ENCODE peak calls at places on chromosomes 13 and 19, in ten cellular contexts. V is gastrocnemius medialis, N is cardiac muscle cell, X is omental fat pad, M is endothelial cell, I is chondrocyte, A is fibroblast of villous mesenchyme, E is uterus, P is lower leg skin, C is stomach. T is an unnamed sample.

GRCh38 chr19:1105217-1105872 is 1.6 kb downstream of the GPX4 start:
- DNase-seq in V (no peak), N (no peak), X (no peak), M (no peak), I (no peak), A (no peak), E (no peak), P (no peak), C (no peak), T (no peak)

GRCh38 chr19:43667524-43668405 is 2.2 kb downstream of the PLAUR start:
- DNase-seq in V (no peak), N (no peak), X (peak; percentile 96), M (peak; percentile 11), I (no peak), A (no peak), E (peak; percentile 34), P (peak; percentile 91), C (no peak), T (peak; percentile 19)

GRCh38 chr13:106714271-106714670 is 146.3 kb upstream of the ARGLU1 start:
- DNase-seq in V (no peak), N (no peak), X (no peak), M (no peak), I (no peak), A (no peak), E (no peak), P (no peak), C (no peak), T (no peak)

GRCh38 chr13:27004389-27004788 is 167.2 kb downstream of the USP12 start:
- DNase-seq in V (no peak), N (no peak), X (no peak), M (no peak), I (no peak), A (no peak), E (no peak), P (peak; percentile 60), C (no peak), T (no peak)

GRCh38 chr13:23348270-23349126 is 85.0 kb downstream of the SACS start:
- DNase-seq in V (no peak), N (peak; percentile 13), X (no peak), M (no peak), I (no peak), A (no peak), E (no peak), P (no peak), C (no peak), T (no peak)

GRCh38 chr19:44003461-44004134 is 841 bp downstream of the ZNF230 start:
- DNase-seq in V (no peak), N (peak; percentile 10), X (no peak), M (no peak), I (no peak), A (peak; percentile 58), E (no peak), P (peak; percentile 82), C (no peak), T (no peak)

GRCh38 chr19:46551175-46551574 is 50.0 kb upstream of the CALM3 start:
- DNase-seq in V (no peak), N (no peak), X (no peak), M (no peak), I (no peak), A (no peak), E (no peak), P (no peak), C (no peak), T (no peak)

GRCh38 chr19:6229951-6230712 is 49.6 kb downstream of the MLLT1 start:
- DNase-seq in V (no peak), N (no peak), X (no peak), M (no peak), I (peak; percentile 77), A (no peak), E (no peak), P (no peak), C (no peak), T (peak; percentile 11)

GRCh38 chr13:30998548-30999140 is 66.2 kb downstream of the TEX26 start:
- DNase-seq in V (no peak), N (peak; percentile 50), X (no peak), M (no peak), I (no peak), A (peak; percentile 34), E (no peak), P (no peak), C (no peak), T (no peak)

DNA sequence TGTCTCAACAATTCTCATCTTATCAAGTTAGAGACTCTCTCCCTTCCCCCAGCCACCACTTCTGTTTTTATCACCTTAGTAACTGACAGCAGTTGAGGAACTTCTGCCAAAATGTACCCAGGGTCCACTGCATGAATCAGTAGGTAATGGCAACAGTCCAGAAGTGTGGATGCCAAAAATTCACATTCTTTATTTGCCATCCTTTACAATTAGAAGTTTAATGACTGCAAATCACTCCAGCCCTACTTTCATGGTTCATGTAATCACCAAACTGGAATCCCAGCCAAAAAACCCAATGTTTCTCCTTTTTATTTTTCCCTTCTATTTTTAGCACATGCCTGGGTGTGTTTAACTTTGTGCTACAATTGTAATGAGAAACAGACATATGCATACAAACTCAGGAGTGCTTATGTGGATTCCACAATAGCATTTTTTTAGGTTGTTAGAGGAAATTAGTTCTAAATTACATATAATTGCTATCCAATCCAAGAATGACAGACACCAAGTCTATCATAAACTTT is 243.5 kb downstream of the RGCC start:
- DNase-seq in V (no peak), N (no peak), X (no peak), M (no peak), I (no peak), A (peak; percentile 69), E (no peak), P (no peak), C (no peak), T (no peak)
- TF ChIP-seq CTCF in V (no peak), N (no peak), X (no peak), M (no peak), I (no peak), A (no peak), E (no peak), P (no peak), C (no peak), T (no peak)

DNA sequence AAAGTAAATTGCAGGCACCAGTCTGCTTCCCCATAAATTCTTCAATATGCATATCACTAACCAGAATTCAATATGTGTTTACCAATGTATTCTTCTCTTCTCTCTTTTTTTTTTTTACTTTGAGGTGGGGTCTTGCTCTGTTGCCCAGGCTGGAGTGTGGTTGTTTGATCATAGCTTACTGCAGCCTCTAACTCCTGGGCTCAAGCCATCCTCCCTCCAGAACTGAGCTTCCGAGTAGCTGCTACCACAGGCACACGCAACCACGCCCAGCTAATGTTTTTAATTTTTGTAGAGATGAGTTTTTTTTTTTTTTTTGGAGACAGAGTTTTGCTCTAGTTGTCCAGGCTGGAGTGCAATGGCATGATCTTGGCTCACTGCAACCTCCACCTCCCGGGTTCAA is 16.8 kb downstream of the LTBP4 start:
- DNase-seq in V (no peak), N (no peak), X (no peak), M (no peak), I (no peak), A (no peak), E (no peak), P (no peak), C (no peak), T (no peak)
- TF ChIP-seq CTCF in V (no peak), N (no peak), X (no peak), M (no peak), I (no peak), A (no peak), E (no peak), P (no peak), C (no peak), T (no peak)

DNA sequence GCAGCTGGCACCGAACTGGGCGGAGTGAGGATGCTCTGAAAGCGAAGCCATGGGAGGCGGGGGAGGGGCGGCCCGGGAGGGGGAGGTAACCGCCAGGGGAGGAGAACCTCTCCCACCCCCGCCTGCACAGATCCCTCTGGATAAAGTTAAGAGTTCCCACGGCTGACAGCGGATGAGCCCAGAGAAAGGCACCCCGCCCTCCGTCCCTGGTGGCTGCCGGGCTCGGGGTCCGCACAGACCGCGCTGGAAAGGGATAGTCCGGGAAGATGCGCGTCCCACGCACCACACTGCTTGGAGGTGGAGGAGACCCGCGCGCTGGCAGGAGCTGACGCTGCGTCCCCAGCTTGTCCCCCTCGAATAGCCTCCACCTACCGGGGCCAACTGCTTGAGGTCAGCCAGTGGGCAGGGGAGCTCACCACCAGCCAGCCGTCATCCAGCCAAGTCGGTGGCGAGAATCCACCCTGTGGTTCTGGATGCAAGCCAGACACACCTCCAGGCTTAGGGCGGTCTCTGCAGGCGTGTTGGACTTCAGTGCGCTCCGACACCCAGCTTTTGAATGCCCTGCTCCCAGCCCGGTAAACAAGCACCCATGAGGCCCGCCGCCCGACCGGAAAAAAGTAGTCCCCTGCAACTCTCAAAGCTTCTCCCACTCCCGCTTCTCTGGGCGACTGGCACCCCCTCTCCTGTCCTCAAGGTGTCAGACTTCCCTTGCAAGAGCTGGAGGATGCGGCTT is at the start of gene TRPC4:
- DNase-seq in V (no peak), N (peak; percentile 59), X (no peak), M (peak; percentile 66), I (peak; percentile 90), A (peak; percentile 80), E (peak; percentile 50), P (no peak), C (peak; percentile 31), T (peak; percentile 40)
- TF ChIP-seq CTCF in V (no peak), N (peak; percentile 63), X (no peak), M (peak; percentile 46), I (peak; percentile 81), A (peak; percentile 59), E (peak; percentile 62), P (no peak), C (peak; percentile 8), T (peak; percentile 62)

GRCh38 chr19:33621065-33621785 is 528 bp upstream of the CHST8 start:
- DNase-seq in V (no peak), N (no peak), X (no peak), M (peak; percentile 22), I (peak; percentile 90), A (no peak), E (no peak), P (no peak), C (no peak), T (no peak)

GRCh38 chr19:33621811-33622504 is at the start of gene CHST8:
- DNase-seq in V (no peak), N (peak; percentile 80), X (no peak), M (peak; percentile 69), I (peak; percentile 69), A (peak; percentile 8), E (peak; percentile 17), P (no peak), C (peak; percentile 42), T (peak; percentile 40)

GRCh38 chr19:33622505-33622808 is 704 bp downstream of the CHST8 start:
- DNase-seq in V (no peak), N (peak; percentile 45), X (no peak), M (peak; percentile 22), I (no peak), A (no peak), E (no peak), P (no peak), C (no peak), T (no peak)

GRCh38 chr19:33618884-33619283 is 2.9 kb upstream of the CHST8 start:
- DNase-seq in V (no peak), N (no peak), X (no peak), M (no peak), I (no peak), A (no peak), E (no peak), P (no peak), C (no peak), T (no peak)

DNA sequence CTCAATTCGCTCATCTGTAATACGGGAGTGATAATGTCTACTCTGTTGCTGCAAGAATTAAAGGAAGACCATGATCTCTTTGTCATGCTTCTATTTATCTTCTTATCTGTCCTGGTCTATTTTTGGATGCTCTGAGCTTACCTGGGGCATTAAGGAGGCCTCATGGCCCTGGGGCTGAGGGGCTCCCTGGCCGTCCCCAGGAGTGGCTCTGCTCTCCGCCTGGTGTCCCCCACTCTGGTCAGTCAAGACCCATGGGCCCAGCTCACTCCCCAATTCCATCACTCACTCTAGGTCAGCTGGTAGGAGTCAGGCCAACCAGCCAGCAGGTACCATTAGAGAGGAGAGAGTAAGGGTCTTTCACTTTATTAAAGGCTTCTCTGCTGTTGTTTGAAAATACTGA is 1.1 kb upstream of the CHST8 start:
- DNase-seq in V (no peak), N (no peak), X (no peak), M (no peak), I (peak; percentile 49), A (no peak), E (no peak), P (no peak), C (no peak), T (no peak)
- TF ChIP-seq CTCF in V (no peak), N (no peak), X (no peak), M (no peak), I (no peak), A (no peak), E (no peak), P (no peak), C (no peak), T (no peak)